ENCODE peak calls at places on chromosomes 4 and X, in six cellular contexts. A, K, Y, R, B and N are unnamed samples.
A peak's percentile ranks its signal among the peaks of the same experiment; 100 is the strongest.

GRCh38 chr4:182231080-182231479 is 12.1 kb upstream of the TENM3 start:
- DNase-seq in Y (no peak), R (no peak), A (no peak), B (no peak), K (peak; percentile 39), N (no peak)

GRCh38 chrX:70066646-70067045 is 4.4 kb downstream of the OTUD6A start:
- DNase-seq in B (no peak), K (no peak), R (no peak), A (no peak), Y (no peak), N (no peak)

GRCh38 chr4:65508169-65508568 is 162.1 kb downstream of the EPHA5 start:
- DNase-seq in B (no peak), K (peak; percentile 94), R (no peak), Y (no peak), A (no peak), N (peak; percentile 80)

GRCh38 chrX:3161686-3162085 is 120.4 kb downstream of the ARSF start:
- DNase-seq in A (no peak), R (no peak), Y (no peak), B (no peak), K (no peak), N (no peak)

GRCh38 chr4:1348014-1348513 is 1.1 kb downstream of the UVSSA start:
- DNase-seq in R (no peak), A (no peak), Y (no peak), K (no peak), B (no peak), N (no peak)

GRCh38 chr4:70280567-70280966 is 38.2 kb downstream of the CSN3 start:
- DNase-seq in Y (no peak), B (no peak), R (no peak), A (no peak), K (no peak), N (no peak)

GRCh38 chr4:7328913-7329638 is 105.7 kb downstream of the PSAPL1 start:
- DNase-seq in A (no peak), K (peak; percentile 88), B (peak; percentile 41), R (no peak), Y (no peak), N (no peak)

GRCh38 chrX:47217121-47217851 is 1.2 kb upstream of the CDK16 start:
- DNase-seq in Y (peak; percentile 12), A (peak; percentile 68), R (no peak), K (peak; percentile 64), B (no peak), N (peak; percentile 91)

GRCh38 chr4:185504098-185505047 is 30.9 kb downstream of the PDLIM3 start:
- DNase-seq in A (no peak), R (no peak), Y (peak; percentile 44), B (no peak), K (no peak), N (no peak)

GRCh38 chrX:15299945-15300851 is 15.2 kb downstream of the ASB11 start:
- DNase-seq in A (no peak), K (peak; percentile 20), B (no peak), R (no peak), Y (peak; percentile 17), N (peak; percentile 8)

GRCh38 chr4:168999836-169000235 is 10.2 kb downstream of the CBR4 start:
- DNase-seq in B (no peak), Y (no peak), R (no peak), A (no peak), K (no peak), N (peak; percentile 19)

GRCh38 chr4:151429957-151430548 is 21.1 kb downstream of the FHIP1A start:
- DNase-seq in B (no peak), Y (no peak), R (peak; percentile 18), K (no peak), A (no peak), N (no peak)

GRCh38 chr4:101199507-101200285 is 147.6 kb downstream of the PPP3CA start:
- DNase-seq in A (peak; percentile 13), B (no peak), K (peak; percentile 35), R (peak; percentile 27), Y (no peak), N (no peak)

GRCh38 chr4:174120446-174121142 is 162.9 kb downstream of the FBXO8 start:
- DNase-seq in Y (peak; percentile 54), K (peak; percentile 51), R (peak; percentile 67), A (peak; percentile 75), B (no peak), N (peak; percentile 59)

GRCh38 chr4:147793569-147793968 is 61.7 kb downstream of the ARHGAP10 start:
- DNase-seq in K (no peak), A (no peak), Y (no peak), B (no peak), R (no peak), N (peak; percentile 81)

GRCh38 chr4:36243355-36244256 is 708 bp downstream of the ARAP2 start:
- DNase-seq in R (no peak), B (peak; percentile 54), K (peak; percentile 18), A (no peak), Y (peak; percentile 57), N (peak; percentile 70)

GRCh38 chrX:15761564-15762191 is 23.6 kb downstream of the CA5B start:
- DNase-seq in A (peak; percentile 3), R (peak; percentile 35), K (peak; percentile 5), Y (peak; percentile 5), B (no peak), N (peak; percentile 14)

GRCh38 chr4:113153529-113154101 is 104.2 kb downstream of the ANK2 start:
- DNase-seq in B (no peak), A (no peak), Y (peak; percentile 20), K (no peak), R (no peak), N (peak; percentile 85)